ENCODE peak calls at places on chromosomes 5 and 9, in four cellular contexts. One of them, this sample, is unnamed.

GRCh38 chr5:61631438-61631941 is 299.4 kb downstream of the ZSWIM6 start:
- DNase-seq in IMR-90: peak; percentile 20
- DNase-seq in neural progenitor cell: peak; percentile 23
- DNase-seq in tibial artery: peak; percentile 58
- DNase-seq in this sample: peak; percentile 67

GRCh38 chr5:14445581-14446290 is 135.9 kb upstream of the OTULINL start:
- DNase-seq in tibial artery: peak; percentile 52
- DNase-seq in neural progenitor cell: peak; percentile 92
- DNase-seq in IMR-90: no peak
- DNase-seq in this sample: no peak

GRCh38 chr9:101469026-101469425 is 33.5 kb upstream of the ALDOB start:
- DNase-seq in IMR-90: no peak
- DNase-seq in neural progenitor cell: no peak
- DNase-seq in tibial artery: no peak
- DNase-seq in this sample: no peak

GRCh38 chr5:8829322-8830029 is 716.4 kb downstream of the SEMA5A start:
- DNase-seq in tibial artery: no peak
- DNase-seq in IMR-90: peak; percentile 100
- DNase-seq in neural progenitor cell: no peak
- DNase-seq in this sample: no peak

GRCh38 chr9:437066-438015 is 222.7 kb downstream of the DOCK8 start:
- DNase-seq in tibial artery: no peak
- DNase-seq in neural progenitor cell: no peak
- DNase-seq in IMR-90: peak; percentile 77
- DNase-seq in this sample: no peak

GRCh38 chr9:132670359-132670815 is at the start of gene GTF3C4:
- DNase-seq in neural progenitor cell: peak; percentile 95
- DNase-seq in IMR-90: peak; percentile 12
- DNase-seq in tibial artery: peak; percentile 85
- DNase-seq in this sample: peak; percentile 83

GRCh38 chr9:37363124-37363523 is 59.4 kb upstream of the GRHPR start:
- DNase-seq in tibial artery: no peak
- DNase-seq in IMR-90: no peak
- DNase-seq in neural progenitor cell: no peak
- DNase-seq in this sample: no peak

GRCh38 chr5:147017621-147018020 is 139.1 kb upstream of the PPP2R2B start:
- DNase-seq in neural progenitor cell: no peak
- DNase-seq in IMR-90: no peak
- DNase-seq in tibial artery: no peak
- DNase-seq in this sample: no peak

GRCh38 chr5:169268019-169268418 is 32.9 kb downstream of the SLIT3 start:
- DNase-seq in neural progenitor cell: no peak
- DNase-seq in tibial artery: no peak
- DNase-seq in IMR-90: no peak
- DNase-seq in this sample: no peak

GRCh38 chr5:98031926-98032325 is 741.5 kb upstream of the RGMB start:
- DNase-seq in neural progenitor cell: no peak
- DNase-seq in IMR-90: peak; percentile 9
- DNase-seq in tibial artery: no peak
- DNase-seq in this sample: no peak

GRCh38 chr5:52943285-52943684 is 45.9 kb upstream of the ITGA2 start:
- DNase-seq in tibial artery: no peak
- DNase-seq in neural progenitor cell: no peak
- DNase-seq in IMR-90: no peak
- DNase-seq in this sample: no peak

GRCh38 chr9:84557751-84558150 is 111.8 kb upstream of the NTRK2 start:
- DNase-seq in IMR-90: no peak
- DNase-seq in tibial artery: no peak
- DNase-seq in neural progenitor cell: no peak
- DNase-seq in this sample: no peak

GRCh38 chr9:79195904-79196303 is 375.9 kb upstream of the TLE4 start:
- DNase-seq in tibial artery: no peak
- DNase-seq in IMR-90: peak; percentile 96
- DNase-seq in neural progenitor cell: no peak
- DNase-seq in this sample: no peak

GRCh38 chr5:111984044-111984443 is 227.1 kb upstream of the NREP start:
- DNase-seq in neural progenitor cell: no peak
- DNase-seq in IMR-90: peak; percentile 92
- DNase-seq in tibial artery: no peak
- DNase-seq in this sample: no peak

GRCh38 chr5:180161420-180162303 is 47.3 kb downstream of the RASGEF1C start:
- DNase-seq in IMR-90: no peak
- DNase-seq in tibial artery: no peak
- DNase-seq in neural progenitor cell: peak; percentile 36
- DNase-seq in this sample: no peak

GRCh38 chr9:89996717-89997116 is 391.9 kb downstream of the GADD45G start:
- DNase-seq in IMR-90: no peak
- DNase-seq in neural progenitor cell: no peak
- DNase-seq in tibial artery: no peak
- DNase-seq in this sample: no peak

GRCh38 chr9:89668216-89668867 is 63.5 kb downstream of the GADD45G start:
- DNase-seq in tibial artery: no peak
- DNase-seq in IMR-90: no peak
- DNase-seq in neural progenitor cell: no peak
- DNase-seq in this sample: no peak

GRCh38 chr5:130514984-130515690 is 610.9 kb downstream of the CHSY3 start:
- DNase-seq in tibial artery: no peak
- DNase-seq in neural progenitor cell: no peak
- DNase-seq in IMR-90: peak; percentile 6
- DNase-seq in this sample: no peak

GRCh38 chr9:116238225-116238624 is 84.6 kb downstream of the PAPPA start:
- DNase-seq in tibial artery: no peak
- DNase-seq in neural progenitor cell: no peak
- DNase-seq in IMR-90: peak; percentile 93
- DNase-seq in this sample: no peak

GRCh38 chr5:141681695-141682641 is at the start of gene ARAP3:
- DNase-seq in neural progenitor cell: peak; percentile 87
- DNase-seq in IMR-90: peak; percentile 89
- DNase-seq in tibial artery: peak; percentile 79
- DNase-seq in this sample: peak; percentile 87

GRCh38 chr9:110156902-110157301 is 51.1 kb downstream of the C9orf152 start:
- DNase-seq in tibial artery: no peak
- DNase-seq in neural progenitor cell: no peak
- DNase-seq in IMR-90: no peak
- DNase-seq in this sample: no peak
- H3K4me1 ChIP-seq in tibial artery: peaks cover 14% of the 10 kb centered on the region
- H3K4me1 ChIP-seq in neural progenitor cell: no peaks in the 10 kb centered on the region
- H3K4me1 ChIP-seq in IMR-90: peaks cover 21% of the 10 kb centered on the region
- H3K4me1 ChIP-seq in this sample: peaks cover 10% of the 10 kb centered on the region

GRCh38 chr5:73994963-73995362 is 369.0 kb downstream of the ARHGEF28 start:
- DNase-seq in neural progenitor cell: no peak
- DNase-seq in tibial artery: no peak
- DNase-seq in IMR-90: no peak
- DNase-seq in this sample: no peak
- TF ChIP-seq CTCF in neural progenitor cell: no peak
- TF ChIP-seq CTCF in tibial artery: no peak
- TF ChIP-seq CTCF in IMR-90: no peak
- TF ChIP-seq CTCF in this sample: no peak

DNA sequence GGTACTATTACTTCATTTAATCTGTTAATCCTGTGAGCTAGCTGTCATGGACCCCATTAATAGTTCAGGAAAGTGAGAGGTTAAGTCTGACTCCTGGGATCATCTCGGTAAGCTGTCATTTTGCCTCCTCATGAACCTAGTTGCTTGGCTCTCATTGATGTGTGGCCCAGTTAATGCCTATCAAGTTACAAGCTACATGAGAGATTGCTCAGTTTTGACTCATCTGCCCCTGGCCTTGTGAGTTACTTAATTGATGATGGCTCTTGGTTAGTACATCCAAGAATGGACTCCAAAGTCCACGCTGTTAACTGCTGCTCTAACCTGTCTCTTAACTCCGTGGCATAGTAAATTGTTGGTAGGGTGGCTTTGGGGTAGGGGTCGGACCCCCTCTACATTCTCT is 23.9 kb downstream of the LARP1 start:
- DNase-seq in IMR-90: peak; percentile 93
- DNase-seq in tibial artery: peak; percentile 35
- DNase-seq in neural progenitor cell: no peak
- DNase-seq in this sample: no peak
- H3K4me1 ChIP-seq in IMR-90: peaks cover 21% of the 10 kb centered on the region
- H3K4me1 ChIP-seq in tibial artery: peaks cover 54% of the 10 kb centered on the region
- H3K4me1 ChIP-seq in neural progenitor cell: peaks cover 46% of the 10 kb centered on the region
- H3K4me1 ChIP-seq in this sample: peaks cover 99% of the 10 kb centered on the region

GRCh38 chr5:122415481-122416120 is 103.6 kb downstream of the SNCAIP start:
- DNase-seq in neural progenitor cell: peak; percentile 83
- DNase-seq in tibial artery: peak; percentile 53
- DNase-seq in IMR-90: peak; percentile 80
- DNase-seq in this sample: peak; percentile 46
- TF ChIP-seq CTCF in neural progenitor cell: peak; percentile 75
- TF ChIP-seq CTCF in tibial artery: peak; percentile 72
- TF ChIP-seq CTCF in IMR-90: peak; percentile 85
- TF ChIP-seq CTCF in this sample: peak; percentile 32

GRCh38 chr5:125981016-125981415 is 442.2 kb upstream of the GRAMD2B start:
- DNase-seq in IMR-90: no peak
- DNase-seq in tibial artery: no peak
- DNase-seq in neural progenitor cell: no peak
- DNase-seq in this sample: no peak
- H3K4me1 ChIP-seq in IMR-90: no peaks in the 10 kb centered on the region
- H3K4me1 ChIP-seq in tibial artery: no peaks in the 10 kb centered on the region
- H3K4me1 ChIP-seq in neural progenitor cell: no peaks in the 10 kb centered on the region
- H3K4me1 ChIP-seq in this sample: no peaks in the 10 kb centered on the region

DNA sequence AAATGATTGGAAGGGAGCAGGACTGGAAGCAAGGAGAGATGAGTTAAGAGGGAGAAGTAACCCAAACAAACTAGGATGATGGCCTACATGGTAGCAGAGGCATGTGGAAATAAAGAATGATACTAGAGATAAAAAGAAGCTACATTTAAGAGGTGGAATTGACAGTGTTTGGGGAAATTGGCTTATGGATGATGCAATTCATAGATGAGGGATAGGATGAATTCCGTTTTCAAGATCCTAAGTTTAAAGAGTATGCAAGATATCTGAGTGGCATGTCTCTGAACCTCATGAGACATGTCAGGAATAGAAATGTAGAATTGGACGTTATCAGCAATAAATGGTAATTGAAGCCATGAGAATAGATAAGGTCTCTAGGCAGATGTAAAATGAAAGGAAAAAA is 73.6 kb downstream of the RPS23 start:
- DNase-seq in tibial artery: no peak
- DNase-seq in neural progenitor cell: no peak
- DNase-seq in IMR-90: no peak
- DNase-seq in this sample: no peak
- TF ChIP-seq CTCF in tibial artery: no peak
- TF ChIP-seq CTCF in neural progenitor cell: no peak
- TF ChIP-seq CTCF in IMR-90: no peak
- TF ChIP-seq CTCF in this sample: no peak

DNA sequence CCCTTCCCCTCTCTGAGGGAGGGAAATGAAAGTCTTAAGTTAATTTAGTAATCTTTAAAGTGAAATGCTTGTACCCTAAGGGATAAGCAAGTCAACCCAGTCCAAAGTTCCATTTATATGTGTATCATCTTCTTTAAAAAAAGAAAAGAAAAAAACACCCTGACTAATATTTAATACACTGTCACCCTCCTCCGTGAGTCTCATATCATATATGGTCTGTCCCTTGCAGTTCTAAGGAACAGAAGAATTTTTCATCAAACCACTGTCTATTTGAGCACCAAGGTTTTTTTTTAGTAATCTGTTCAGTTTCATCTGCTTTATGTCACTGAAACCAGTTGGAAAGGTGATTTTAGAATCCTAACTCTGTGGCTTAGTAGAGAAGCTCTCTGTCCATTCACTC is 15.2 kb downstream of the TNIP1 start:
- DNase-seq in tibial artery: no peak
- DNase-seq in IMR-90: no peak
- DNase-seq in neural progenitor cell: no peak
- DNase-seq in this sample: no peak
- H3K4me1 ChIP-seq in tibial artery: peaks cover 53% of the 10 kb centered on the region
- H3K4me1 ChIP-seq in IMR-90: peaks cover 42% of the 10 kb centered on the region
- H3K4me1 ChIP-seq in neural progenitor cell: no peaks in the 10 kb centered on the region
- H3K4me1 ChIP-seq in this sample: peaks cover 94% of the 10 kb centered on the region

DNA sequence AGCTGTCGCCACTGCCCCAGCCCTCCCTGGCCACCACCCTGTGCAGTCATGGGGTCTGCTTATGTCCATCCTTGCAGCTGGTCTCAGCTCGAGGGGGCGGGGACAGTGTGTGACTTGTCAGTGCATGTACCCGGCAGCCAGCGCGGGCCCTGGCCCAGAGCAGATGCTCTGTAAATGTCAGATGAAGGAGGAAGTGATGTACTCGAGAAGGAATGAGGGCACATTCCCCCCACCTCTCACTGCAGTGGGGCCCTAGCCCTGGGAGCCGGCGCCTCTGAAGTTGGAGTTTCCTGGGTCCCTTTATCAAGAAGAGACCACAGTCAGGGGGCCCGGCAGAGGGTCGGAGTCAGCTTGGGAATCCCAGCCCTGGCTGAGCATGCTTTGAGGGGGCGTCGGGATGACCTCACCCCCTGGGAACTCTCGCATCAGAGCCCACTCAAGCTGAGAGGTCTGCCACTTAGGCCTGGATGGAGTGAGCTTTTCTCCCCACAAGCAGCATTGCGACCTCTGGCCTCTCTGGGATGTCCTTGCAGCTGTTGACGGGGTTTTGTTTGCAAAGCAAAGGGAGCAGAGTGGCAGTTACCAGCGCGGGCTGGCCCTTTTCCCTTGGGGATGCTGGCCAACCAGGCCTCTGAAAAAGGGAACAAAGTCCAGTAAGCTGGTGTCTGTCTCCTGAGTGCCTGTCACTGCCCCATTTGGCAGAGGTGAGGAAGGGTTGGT is 19.0 kb downstream of the NEURL1B start:
- DNase-seq in neural progenitor cell: peak; percentile 78
- DNase-seq in tibial artery: peak; percentile 92
- DNase-seq in IMR-90: peak; percentile 94
- DNase-seq in this sample: peak; percentile 87
- TF ChIP-seq CTCF in neural progenitor cell: peak; percentile 15
- TF ChIP-seq CTCF in tibial artery: no peak
- TF ChIP-seq CTCF in IMR-90: peak; percentile 11
- TF ChIP-seq CTCF in this sample: no peak

GRCh38 chr9:26375448-26375847 is 517.2 kb downstream of the CAAP1 start:
- DNase-seq in neural progenitor cell: no peak
- DNase-seq in tibial artery: no peak
- DNase-seq in IMR-90: peak; percentile 0
- DNase-seq in this sample: no peak
- H3K4me1 ChIP-seq in neural progenitor cell: no peaks in the 10 kb centered on the region
- H3K4me1 ChIP-seq in tibial artery: no peaks in the 10 kb centered on the region
- H3K4me1 ChIP-seq in IMR-90: no peaks in the 10 kb centered on the region
- H3K4me1 ChIP-seq in this sample: no peaks in the 10 kb centered on the region

This sample was measured in psoas muscle.